ENCODE peak calls at places on chromosomes 4 and X, in four cellular contexts. One of them, this sample, is unnamed.

GRCh38 chr4:113738251-113738650 is 23.3 kb downstream of the CAMK2D start:
- DNase-seq in ascending aorta: no peak
- DNase-seq in COR-L47: no peak
- DNase-seq in HuH-7: no peak
- DNase-seq in this sample: no peak

GRCh38 chrX:30992381-30992904 is 79.4 kb downstream of the FTHL17 start:
- DNase-seq in ascending aorta: no peak
- DNase-seq in COR-L47: peak
- DNase-seq in HuH-7: peak
- DNase-seq in this sample: no peak

GRCh38 chr4:52837716-52838558 is 24.2 kb upstream of the RASL11B start:
- DNase-seq in ascending aorta: no peak
- DNase-seq in COR-L47: no peak
- DNase-seq in HuH-7: no peak
- DNase-seq in this sample: no peak

GRCh38 chr4:174764105-174764729 is 64.8 kb downstream of the GLRA3 start:
- DNase-seq in ascending aorta: no peak
- DNase-seq in COR-L47: peak
- DNase-seq in HuH-7: peak
- DNase-seq in this sample: no peak

GRCh38 chrX:94515009-94515408 is 841.0 kb downstream of the FAM133A start:
- DNase-seq in ascending aorta: no peak
- DNase-seq in COR-L47: no peak
- DNase-seq in HuH-7: no peak
- DNase-seq in this sample: no peak

GRCh38 chrX:27251369-27251768 is 211.8 kb downstream of the PPP4R3C start:
- DNase-seq in ascending aorta: no peak
- DNase-seq in COR-L47: no peak
- DNase-seq in HuH-7: no peak
- DNase-seq in this sample: no peak

GRCh38 chr4:118918388-118918787 is 29.7 kb downstream of the SYNPO2 start:
- DNase-seq in ascending aorta: no peak
- DNase-seq in COR-L47: no peak
- DNase-seq in HuH-7: no peak
- DNase-seq in this sample: no peak

GRCh38 chrX:154436597-154437397 is at the start of gene GDI1:
- DNase-seq in ascending aorta: no peak
- DNase-seq in COR-L47: peak
- DNase-seq in HuH-7: peak
- DNase-seq in this sample: peak

GRCh38 chrX:106263817-106264216 is 95.7 kb downstream of the PWWP3B start:
- DNase-seq in ascending aorta: no peak
- DNase-seq in COR-L47: no peak
- DNase-seq in HuH-7: no peak
- DNase-seq in this sample: no peak

GRCh38 chr4:187603093-187603395 is 392.5 kb upstream of the ZFP42 start:
- DNase-seq in ascending aorta: no peak
- DNase-seq in COR-L47: no peak
- DNase-seq in HuH-7: no peak
- DNase-seq in this sample: no peak